ENCODE peak calls at places on chromosomes 12 and 14, in six cellular contexts. E is activated CD4-positive, alpha-beta T cell treated with anti-CD3 and anti-CD28 coated beads, Interleukin-2, amount 10 ng/mL, durations not matched to agents 7 days and 5 days; I is ACHN; T is body of pancreas; O is heart right ventricle; G is HS-27A. U is an unnamed sample.

GRCh38 chr12:105492591-105492990 is 162.1 kb downstream of the C12orf75 start:
- DNase-seq in E (no peak), I (no peak), T (no peak), O (no peak), G (no peak), U (no peak)

GRCh38 chr12:101969-102878 is 35.7 kb downstream of the IQSEC3 start:
- DNase-seq in E (no peak), I (no peak), T (no peak), O (no peak), G (no peak), U (no peak)

GRCh38 chr14:69288001-69288771 is 28.2 kb downstream of the GALNT16 start:
- DNase-seq in E (no peak), I (no peak), T (peak), O (peak), G (no peak), U (no peak)

GRCh38 chr14:65792208-65792905 is 379.8 kb downstream of the FUT8 start:
- DNase-seq in E (no peak), I (peak), T (no peak), O (no peak), G (peak), U (no peak)

GRCh38 chr14:56224691-56225681 is 106.8 kb downstream of the PELI2 start:
- DNase-seq in E (no peak), I (no peak), T (peak), O (no peak), G (no peak), U (peak)

GRCh38 chr12:17358850-17359249 is 731.1 kb downstream of the RERGL start:
- DNase-seq in E (no peak), I (no peak), T (no peak), O (no peak), G (no peak), U (no peak)

GRCh38 chr12:26833692-26834168 is 736 bp upstream of the ITPR2 start:
- DNase-seq in E (peak), I (peak), T (peak), O (no peak), G (no peak), U (no peak)

GRCh38 chr14:33676135-33676566 is 274.7 kb downstream of the EGLN3 start:
- DNase-seq in E (no peak), I (peak), T (peak), O (peak), G (peak), U (peak)

GRCh38 chr14:94571950-94572349 is 9.3 kb upstream of the SERPINA5 start:
- DNase-seq in E (no peak), I (no peak), T (peak), O (no peak), G (no peak), U (no peak)

GRCh38 chr12:132450391-132451171 is 39.4 kb upstream of the FBRSL1 start:
- DNase-seq in E (no peak), I (no peak), T (no peak), O (no peak), G (no peak), U (no peak)

GRCh38 chr12:71438670-71439361 is 782 bp upstream of the LGR5 start:
- DNase-seq in E (no peak), I (no peak), T (no peak), O (no peak), G (peak), U (no peak)

GRCh38 chr12:93256258-93256969 is 121.3 kb upstream of the NUDT4 start:
- DNase-seq in E (no peak), I (no peak), T (no peak), O (no peak), G (peak), U (no peak)

GRCh38 chr12:56991319-56991906 is 14.9 kb downstream of the ZBTB39 start:
- DNase-seq in E (no peak), I (no peak), T (peak), O (peak), G (no peak), U (no peak)

GRCh38 chr12:122951979-122952892 is 14.0 kb downstream of the ABCB9 start:
- DNase-seq in E (peak), I (peak), T (peak), O (peak), G (no peak), U (peak)

GRCh38 chr12:58302487-58303011 is 361.2 kb downstream of the ATP23 start:
- DNase-seq in E (no peak), I (peak), T (peak), O (peak), G (no peak), U (peak)

GRCh38 chr14:102733326-102733725 is 43.9 kb upstream of the TRAF3 start:
- DNase-seq in E (no peak), I (no peak), T (no peak), O (no peak), G (no peak), U (no peak)

GRCh38 chr12:25623816-25624215 is 70.7 kb upstream of the LMNTD1 start:
- DNase-seq in E (no peak), I (no peak), T (no peak), O (no peak), G (no peak), U (no peak)

GRCh38 chr12:32444895-32445294 is 45.5 kb downstream of the FGD4 start:
- DNase-seq in E (no peak), I (peak), T (peak), O (no peak), G (peak), U (no peak)

GRCh38 chr12:2256453-2256852 is 203.7 kb downstream of the CACNA1C start:
- DNase-seq in E (no peak), I (no peak), T (no peak), O (no peak), G (no peak), U (no peak)

GRCh38 chr12:68608191-68608590 is 2.5 kb upstream of the RAP1B start:
- DNase-seq in E (no peak), I (no peak), T (no peak), O (no peak), G (no peak), U (no peak)